ENCODE peak calls at places on chromosomes 5 and 9, in ten cellular contexts. L, D, F, C, G, R, V, K, W and Y are unnamed samples.

GRCh38 chr5:169650701-169651331 is 13.7 kb downstream of the DOCK2 start:
- DNase-seq in L (no peak), D (peak; percentile 18), F (no peak), C (no peak), G (no peak), R (no peak), V (peak; percentile 91), K (peak; percentile 60), W (no peak), Y (peak; percentile 70)

GRCh38 chr9:90141723-90142122 is 500.9 kb downstream of the DIRAS2 start:
- DNase-seq in L (no peak), D (peak; percentile 29), F (no peak), C (no peak), G (no peak), R (no peak), V (peak; percentile 7), K (no peak), W (no peak), Y (peak; percentile 52)

GRCh38 chr5:308672-309271 is 12.7 kb upstream of the AHRR start:
- DNase-seq in L (no peak), D (peak; percentile 75), F (no peak), C (no peak), G (peak; percentile 35), R (no peak), V (peak; percentile 67), K (no peak), W (peak; percentile 72), Y (peak; percentile 73)

GRCh38 chr9:15250013-15250412 is 57.0 kb downstream of the TTC39B start:
- DNase-seq in L (no peak), D (no peak), F (no peak), C (no peak), G (no peak), R (no peak), V (no peak), K (no peak), W (no peak), Y (no peak)

GRCh38 chr5:32329395-32329834 is 16.7 kb upstream of the MTMR12 start:
- DNase-seq in L (peak; percentile 61), D (peak; percentile 72), F (no peak), C (peak; percentile 54), G (peak; percentile 68), R (no peak), V (peak; percentile 45), K (peak; percentile 54), W (peak; percentile 76), Y (peak; percentile 83)

GRCh38 chr5:127228540-127229184 is 61.9 kb upstream of the MEGF10 start:
- DNase-seq in L (no peak), D (no peak), F (no peak), C (no peak), G (no peak), R (no peak), V (peak; percentile 6), K (no peak), W (no peak), Y (peak; percentile 11)

GRCh38 chr9:89705651-89706050 is 100.8 kb downstream of the GADD45G start:
- DNase-seq in L (no peak), D (no peak), F (no peak), C (no peak), G (no peak), R (no peak), V (no peak), K (no peak), W (no peak), Y (no peak)

GRCh38 chr5:140041492-140042421 is 1.3 kb downstream of the NRG2 start:
- DNase-seq in L (peak; percentile 92), D (peak; percentile 98), F (no peak), C (no peak), G (peak; percentile 81), R (peak; percentile 81), V (peak; percentile 40), K (peak; percentile 69), W (peak; percentile 74), Y (peak; percentile 25)

GRCh38 chr5:74105126-74105780 is 479.3 kb downstream of the ARHGEF28 start:
- DNase-seq in L (no peak), D (peak; percentile 36), F (no peak), C (no peak), G (no peak), R (no peak), V (no peak), K (no peak), W (no peak), Y (no peak)

GRCh38 chr9:96884443-96884842 is 30.1 kb upstream of the ZNF782 start:
- DNase-seq in L (no peak), D (peak; percentile 92), F (no peak), C (peak; percentile 92), G (no peak), R (no peak), V (peak; percentile 81), K (peak; percentile 85), W (peak; percentile 74), Y (peak; percentile 46)

GRCh38 chr5:96940586-96940985 is 4.7 kb downstream of the LNPEP start:
- DNase-seq in L (no peak), D (peak; percentile 37), F (no peak), C (no peak), G (no peak), R (no peak), V (peak; percentile 52), K (peak; percentile 30), W (no peak), Y (peak; percentile 33)

GRCh38 chr9:107064378-107064777 is 201.4 kb downstream of the ZNF462 start:
- DNase-seq in L (no peak), D (no peak), F (no peak), C (no peak), G (no peak), R (no peak), V (no peak), K (no peak), W (no peak), Y (no peak)

GRCh38 chr9:100346836-100347235 is 5.9 kb downstream of the TEX10 start:
- DNase-seq in L (no peak), D (peak; percentile 23), F (peak; percentile 38), C (no peak), G (no peak), R (no peak), V (peak; percentile 67), K (peak; percentile 32), W (no peak), Y (no peak)

GRCh38 chr5:107557051-107557658 is 113.6 kb downstream of the EFNA5 start:
- DNase-seq in L (no peak), D (peak; percentile 92), F (no peak), C (peak; percentile 59), G (no peak), R (no peak), V (peak; percentile 59), K (peak; percentile 74), W (peak; percentile 92), Y (no peak)

DNA sequence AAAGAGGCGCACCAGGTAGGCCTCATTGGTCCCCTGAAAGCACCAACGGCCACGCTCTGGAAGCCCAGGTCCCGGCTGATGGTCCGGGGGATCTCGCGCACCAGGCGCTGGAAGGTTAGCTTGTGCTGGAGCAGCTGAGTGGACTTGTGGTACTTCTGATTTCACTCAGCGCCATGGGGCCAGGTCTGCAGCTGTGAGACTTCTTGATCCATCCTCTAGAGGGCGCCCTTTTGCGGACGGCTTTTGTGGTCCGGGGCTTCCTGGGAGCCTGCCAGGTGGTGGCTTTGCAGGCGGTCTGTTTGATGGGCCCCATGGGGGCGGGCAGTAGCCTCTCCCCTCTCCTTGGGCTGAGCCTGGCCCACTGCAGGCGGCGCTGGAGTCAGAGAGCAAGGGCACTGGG is 10.4 kb downstream of the TAF11L12 start:
- DNase-seq in L (no peak), D (no peak), F (no peak), C (no peak), G (no peak), R (no peak), V (no peak), K (no peak), W (no peak), Y (no peak)
- TF ChIP-seq CTCF in L (no peak), D (no peak), F (no peak), C (no peak), G (no peak), R (no peak), V (no peak), K (no peak), W (no peak), Y (no peak)

GRCh38 chr5:116361171-116361967 is 213.3 kb downstream of the SEMA6A start:
- DNase-seq in L (peak; percentile 20), D (no peak), F (no peak), C (no peak), G (no peak), R (no peak), V (peak; percentile 43), K (no peak), W (peak; percentile 78), Y (peak; percentile 50)
- TF ChIP-seq CTCF in L (no peak), D (no peak), F (peak; percentile 10), C (no peak), G (no peak), R (no peak), V (peak; percentile 35), K (no peak), W (no peak), Y (peak; percentile 49)

GRCh38 chr5:33367396-33367795 is 73.4 kb upstream of the TARS1 start:
- DNase-seq in L (no peak), D (no peak), F (no peak), C (no peak), G (no peak), R (no peak), V (no peak), K (no peak), W (no peak), Y (no peak)

GRCh38 chr5:33361781-33362180 is 79.0 kb upstream of the TARS1 start:
- DNase-seq in L (no peak), D (no peak), F (no peak), C (no peak), G (no peak), R (no peak), V (no peak), K (no peak), W (no peak), Y (peak; percentile 50)

GRCh38 chr5:33363537-33363936 is 77.2 kb upstream of the TARS1 start:
- DNase-seq in L (no peak), D (no peak), F (no peak), C (no peak), G (no peak), R (no peak), V (no peak), K (no peak), W (no peak), Y (peak; percentile 12)

GRCh38 chr5:33362915-33363314 is 77.8 kb upstream of the TARS1 start:
- DNase-seq in L (peak; percentile 16), D (no peak), F (no peak), C (no peak), G (peak; percentile 69), R (no peak), V (peak; percentile 73), K (peak; percentile 52), W (no peak), Y (peak; percentile 55)

GRCh38 chr5:33364406-33364805 is 76.4 kb upstream of the TARS1 start:
- DNase-seq in L (no peak), D (no peak), F (no peak), C (no peak), G (no peak), R (no peak), V (no peak), K (no peak), W (no peak), Y (peak; percentile 11)
- TF ChIP-seq CTCF in L (no peak), D (no peak), F (no peak), C (no peak), G (no peak), R (no peak), V (no peak), K (no peak), W (no peak), Y (no peak)

DNA sequence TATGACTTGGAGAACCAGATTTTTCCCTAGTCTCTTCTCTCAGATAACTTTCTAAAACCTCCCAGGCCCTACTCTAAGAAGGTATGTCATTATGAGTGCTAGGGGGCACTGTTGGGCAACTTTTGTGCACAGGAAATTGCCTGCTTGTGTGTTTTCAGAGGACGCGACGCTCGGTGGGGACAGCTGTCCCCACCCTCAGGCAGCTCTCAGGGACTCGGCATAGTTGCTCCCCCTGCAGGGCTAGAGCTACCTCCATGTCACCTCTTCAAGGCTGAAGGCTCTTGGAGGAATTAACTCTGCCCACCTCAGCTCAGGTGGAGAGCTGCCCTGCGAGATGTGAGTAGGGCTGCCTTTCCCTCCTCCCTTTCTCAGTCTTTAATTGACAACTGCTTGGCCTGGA is 10.2 kb upstream of the TIFAB start:
- DNase-seq in L (no peak), D (peak; percentile 85), F (no peak), C (peak; percentile 90), G (no peak), R (no peak), V (peak; percentile 33), K (no peak), W (peak; percentile 79), Y (peak; percentile 56)
- TF ChIP-seq CTCF in L (no peak), D (peak; percentile 83), F (peak; percentile 42), C (peak; percentile 97), G (no peak), R (no peak), V (peak; percentile 54), K (peak; percentile 44), W (peak; percentile 70), Y (peak; percentile 54)